ENCODE peak calls at places on chromosome 13, in nine cellular contexts. J is left lung; Y is stimulated activated CD8-positive, alpha-beta memory T cell treated with anti-CD3 and anti-CD28 coated beads, Interleukin-7, amount 100 ng/mL, for 48 hours; T is kidney glomerular epithelial cell; U is GM12892; S is NCI-H1694 treated with DMSO at 0.1 percent for 48 hours; P is NAMALWA; M is substantia nigra; A is endothelial cell. L is an unnamed sample.

GRCh38 chr13:113748101-113748861 is 10.7 kb upstream of the TMEM255B start:
- DNase-seq in J (peak; percentile 53), Y (no peak), T (no peak), U (no peak), S (no peak), P (no peak), M (no peak), A (no peak), L (no peak)

GRCh38 chr13:33490461-33491327 is 205.1 kb upstream of the STARD13 start:
- DNase-seq in J (peak; percentile 53), Y (no peak), T (no peak), U (no peak), S (no peak), P (no peak), M (peak; percentile 15), A (no peak), L (no peak)

GRCh38 chr13:80309926-80310325 is 31.0 kb downstream of the SPRY2 start:
- DNase-seq in J (no peak), Y (no peak), T (no peak), U (no peak), S (no peak), P (no peak), M (no peak), A (no peak), L (no peak)

GRCh38 chr13:21663197-21663596 is 7.7 kb upstream of the FGF9 start:
- DNase-seq in J (no peak), Y (no peak), T (no peak), U (no peak), S (no peak), P (no peak), M (no peak), A (no peak), L (no peak)

GRCh38 chr13:39159393-39159792 is 121.1 kb downstream of the NHLRC3 start:
- DNase-seq in J (no peak), Y (no peak), T (no peak), U (no peak), S (no peak), P (no peak), M (no peak), A (no peak), L (no peak)

GRCh38 chr13:43128504-43128929 is 105.1 kb downstream of the DNAJC15 start:
- DNase-seq in J (no peak), Y (no peak), T (no peak), U (no peak), S (no peak), P (no peak), M (no peak), A (no peak), L (no peak)

GRCh38 chr13:103324641-103325040 is 258.4 kb upstream of the SLC10A2 start:
- DNase-seq in J (no peak), Y (no peak), T (no peak), U (no peak), S (no peak), P (no peak), M (no peak), A (no peak), L (no peak)

GRCh38 chr13:52652980-52653303 is 306 bp downstream of the SUGT1 start:
- DNase-seq in J (peak; percentile 86), Y (no peak), T (no peak), U (peak; percentile 25), S (no peak), P (no peak), M (no peak), A (no peak), L (peak; percentile 40)

GRCh38 chr13:42957881-42958280 is 34.2 kb downstream of the EPSTI1 start:
- DNase-seq in J (no peak), Y (no peak), T (no peak), U (no peak), S (no peak), P (no peak), M (no peak), A (no peak), L (no peak)

GRCh38 chr13:107765724-107766436 is 449.5 kb downstream of the LIG4 start:
- DNase-seq in J (no peak), Y (no peak), T (no peak), U (no peak), S (no peak), P (no peak), M (no peak), A (no peak), L (no peak)

GRCh38 chr13:112603641-112604220 is 15.8 kb upstream of the TUBGCP3 start:
- DNase-seq in J (no peak), Y (no peak), T (peak; percentile 28), U (no peak), S (no peak), P (no peak), M (no peak), A (no peak), L (no peak)

GRCh38 chr13:34430294-34430693 is 511.8 kb upstream of the NBEA start:
- DNase-seq in J (no peak), Y (no peak), T (no peak), U (no peak), S (no peak), P (no peak), M (no peak), A (no peak), L (no peak)

GRCh38 chr13:46168818-46169217 is 13.2 kb downstream of the LCP1 start:
- DNase-seq in J (no peak), Y (no peak), T (no peak), U (no peak), S (no peak), P (no peak), M (no peak), A (no peak), L (no peak)

GRCh38 chr13:110913322-110913721 is 1.5 kb downstream of the ANKRD10 start:
- DNase-seq in J (no peak), Y (no peak), T (peak; percentile 24), U (no peak), S (no peak), P (peak; percentile 62), M (no peak), A (no peak), L (no peak)

GRCh38 chr13:51684076-51684475 is 99.8 kb downstream of the WDFY2 start:
- DNase-seq in J (no peak), Y (no peak), T (no peak), U (no peak), S (no peak), P (no peak), M (no peak), A (no peak), L (no peak)

GRCh38 chr13:103188688-103189326 is 122.6 kb upstream of the SLC10A2 start:
- DNase-seq in J (no peak), Y (no peak), T (peak; percentile 48), U (no peak), S (peak; percentile 86), P (peak; percentile 73), M (no peak), A (no peak), L (no peak)

GRCh38 chr13:30193279-30194234 is 113.8 kb downstream of the KATNAL1 start:
- DNase-seq in J (no peak), Y (no peak), T (no peak), U (no peak), S (no peak), P (no peak), M (no peak), A (no peak), L (no peak)

GRCh38 chr13:32587014-32587773 is 942 bp downstream of the PDS5B start:
- DNase-seq in J (peak; percentile 91), Y (peak; percentile 19), T (peak; percentile 46), U (peak; percentile 29), S (peak; percentile 12), P (peak; percentile 75), M (peak; percentile 56), A (peak; percentile 63), L (peak; percentile 18)

GRCh38 chr13:71866173-71867091 is 572 bp downstream of the DACH1 start:
- DNase-seq in J (peak; percentile 91), Y (no peak), T (no peak), U (peak; percentile 13), S (peak; percentile 54), P (no peak), M (no peak), A (peak; percentile 57), L (peak; percentile 1)

GRCh38 chr13:114095486-114095885 is 36.9 kb downstream of the RASA3 start:
- DNase-seq in J (no peak), Y (no peak), T (no peak), U (no peak), S (no peak), P (no peak), M (no peak), A (no peak), L (no peak)

GRCh38 chr13:20412761-20413355 is 112.8 kb downstream of the CRYL1 start:
- DNase-seq in J (no peak), Y (no peak), T (no peak), U (no peak), S (no peak), P (no peak), M (no peak), A (no peak), L (no peak)

GRCh38 chr13:66210677-66211076 is 1019.5 kb downstream of the PCDH9 start:
- DNase-seq in J (no peak), Y (no peak), T (peak; percentile 88), U (no peak), S (no peak), P (no peak), M (no peak), A (no peak), L (no peak)

GRCh38 chr13:106561551-106562170 is 6.3 kb downstream of the ARGLU1 start:
- DNase-seq in J (no peak), Y (peak; percentile 15), T (peak; percentile 20), U (peak; percentile 16), S (no peak), P (no peak), M (no peak), A (no peak), L (no peak)

GRCh38 chr13:41311607-41312500 is 787 bp downstream of the NAA16 start:
- DNase-seq in J (peak; percentile 90), Y (peak; percentile 30), T (peak; percentile 49), U (peak; percentile 29), S (no peak), P (peak; percentile 74), M (peak; percentile 68), A (peak; percentile 48), L (peak; percentile 15)

GRCh38 chr13:45194081-45194939 is 6.5 kb downstream of the KCTD4 start:
- DNase-seq in J (no peak), Y (no peak), T (peak; percentile 74), U (no peak), S (peak; percentile 6), P (no peak), M (peak; percentile 68), A (peak; percentile 26), L (no peak)

GRCh38 chr13:46181799-46182490 is at the start of gene LCP1:
- DNase-seq in J (peak; percentile 82), Y (no peak), T (no peak), U (no peak), S (no peak), P (peak; percentile 96), M (no peak), A (no peak), L (no peak)

GRCh38 chr13:78593652-78594494 is 9.5 kb downstream of the POU4F1 start:
- DNase-seq in J (peak; percentile 58), Y (no peak), T (no peak), U (no peak), S (no peak), P (no peak), M (no peak), A (no peak), L (no peak)

GRCh38 chr13:33169273-33169980 is 116.1 kb downstream of the STARD13 start:
- DNase-seq in J (no peak), Y (no peak), T (peak; percentile 32), U (no peak), S (no peak), P (no peak), M (no peak), A (no peak), L (no peak)

GRCh38 chr13:43686557-43686956 is 100.2 kb downstream of the ENOX1 start:
- DNase-seq in J (no peak), Y (no peak), T (peak; percentile 61), U (no peak), S (no peak), P (no peak), M (no peak), A (no peak), L (no peak)

GRCh38 chr13:25248071-25248470 is 39.2 kb downstream of the MTMR6 start:
- DNase-seq in J (no peak), Y (no peak), T (no peak), U (no peak), S (no peak), P (peak; percentile 30), M (no peak), A (no peak), L (no peak)

GRCh38 chr13:104616990-104617389 is 1550.8 kb upstream of the SLC10A2 start:
- DNase-seq in J (no peak), Y (no peak), T (no peak), U (no peak), S (no peak), P (no peak), M (no peak), A (no peak), L (no peak)

L was measured in activated naive CD4-positive, alpha-beta T cell.